ENCODE peak calls at places on chromosomes 6 and 20, in five cellular contexts. Z is hypothalamus, A is HTR-8/SVneo, D is COR-L47, I is RCC 7860. P is an unnamed sample.

GRCh38 chr6:90997076-90997475 is 410.2 kb upstream of the MAP3K7 start:
- DNase-seq in A (no peak), Z (no peak), D (no peak), I (no peak), P (no peak)

GRCh38 chr6:129536271-129536670 is 173.7 kb downstream of the ARHGAP18 start:
- DNase-seq in A (no peak), Z (no peak), I (no peak), D (no peak), P (no peak)

GRCh38 chr6:116217069-116217468 is 36.8 kb downstream of the TSPYL4 start:
- DNase-seq in Z (no peak), D (no peak), I (peak; percentile 11), A (no peak), P (peak; percentile 12)

GRCh38 chr6:166317261-166318212 is 9.3 kb upstream of the PRR18 start:
- DNase-seq in A (no peak), D (no peak), Z (no peak), I (no peak), P (no peak)

GRCh38 chr20:47672166-47672565 is 113.1 kb downstream of the SULF2 start:
- DNase-seq in A (no peak), I (no peak), D (no peak), Z (no peak), P (no peak)

GRCh38 chr20:36646678-36647077 is 682 bp upstream of the SLA2 start:
- DNase-seq in Z (no peak), A (no peak), D (no peak), I (no peak), P (no peak)

GRCh38 chr20:22333885-22334545 is 250.4 kb downstream of the FOXA2 start:
- DNase-seq in D (peak; percentile 75), Z (no peak), A (peak; percentile 56), I (peak; percentile 36), P (peak; percentile 66)

GRCh38 chr6:143804835-143805239 is 38.3 kb upstream of the LTV1 start:
- DNase-seq in Z (no peak), I (no peak), A (no peak), D (no peak), P (no peak)

GRCh38 chr6:3176562-3177355 is 19.4 kb upstream of the TUBB2A start:
- DNase-seq in D (no peak), A (peak; percentile 85), I (peak; percentile 39), Z (no peak), P (peak; percentile 77)

GRCh38 chr6:151324079-151324825 is 67.1 kb downstream of the ZBTB2 start:
- DNase-seq in D (peak; percentile 59), A (peak; percentile 75), Z (peak; percentile 45), I (peak; percentile 72), P (peak; percentile 76)

GRCh38 chr6:111382476-111383294 is 100.3 kb downstream of the REV3L start:
- DNase-seq in Z (peak; percentile 20), A (no peak), D (no peak), I (no peak), P (no peak)

GRCh38 chr6:13159295-13159694 is 169.0 kb downstream of the TBC1D7 start:
- DNase-seq in Z (no peak), A (no peak), I (no peak), D (no peak), P (peak; percentile 15)

GRCh38 chr6:105429676-105430075 is 26.8 kb upstream of the PREP start:
- DNase-seq in I (no peak), D (no peak), A (no peak), Z (no peak), P (no peak)

GRCh38 chr6:137717074-137718073 is 149.7 kb upstream of the TNFAIP3 start:
- DNase-seq in Z (no peak), A (no peak), D (peak; percentile 73), I (peak; percentile 81), P (peak; percentile 33)

GRCh38 chr6:79719248-79719975 is 88.3 kb downstream of the SH3BGRL2 start:
- DNase-seq in D (no peak), I (no peak), A (no peak), Z (no peak), P (peak; percentile 11)

GRCh38 chr6:153872946-153873345 is 166.1 kb upstream of the OPRM1 start:
- DNase-seq in A (no peak), I (peak; percentile 58), Z (no peak), D (no peak), P (no peak)

GRCh38 chr6:24458937-24459336 is 30.4 kb downstream of the GPLD1 start:
- DNase-seq in I (no peak), D (no peak), Z (no peak), A (no peak), P (no peak)

GRCh38 chr6:1786455-1787108 is 176.9 kb downstream of the FOXC1 start:
- DNase-seq in D (no peak), Z (no peak), I (no peak), A (no peak), P (no peak)

GRCh38 chr20:36744764-36745191 is 1.1 kb downstream of the NDRG3 start:
- DNase-seq in D (peak; percentile 21), I (no peak), Z (no peak), A (peak; percentile 79), P (peak; percentile 28)

GRCh38 chr20:62368629-62369507 is 1.8 kb upstream of the LAMA5 start:
- DNase-seq in D (no peak), Z (peak; percentile 28), I (peak; percentile 84), A (peak; percentile 96), P (peak; percentile 74)

GRCh38 chr6:142846883-142847287 is 98.1 kb downstream of the HIVEP2 start:
- DNase-seq in A (peak; percentile 56), D (no peak), Z (no peak), I (peak; percentile 95), P (peak; percentile 80)

GRCh38 chr6:170142559-170142958 is 148.3 kb downstream of the DLL1 start:
- DNase-seq in Z (no peak), D (no peak), A (no peak), I (no peak), P (no peak)

GRCh38 chr6:15038013-15038791 is 207.7 kb upstream of the JARID2 start:
- DNase-seq in Z (no peak), I (no peak), D (no peak), A (no peak), P (no peak)

GRCh38 chr20:57398901-57399535 is 7.8 kb downstream of the RBM38 start:
- DNase-seq in A (no peak), I (no peak), Z (no peak), D (no peak), P (no peak)

GRCh38 chr20:24789877-24790276 is 159.2 kb upstream of the CST7 start:
- DNase-seq in D (peak; percentile 81), Z (no peak), A (no peak), I (no peak), P (no peak)

GRCh38 chr20:24079661-24080412 is 91.3 kb upstream of the GGTLC1 start:
- DNase-seq in D (no peak), I (no peak), Z (no peak), A (no peak), P (no peak)

GRCh38 chr6:75893058-75893775 is 144.2 kb downstream of the MYO6 start:
- DNase-seq in I (peak; percentile 43), Z (no peak), A (peak; percentile 24), D (peak; percentile 61), P (peak; percentile 89)

P was measured in H4.